ENCODE peak calls at places on chromosome 13, in eight cellular contexts. U, E, S, J, X, F, W and L are unnamed samples.

GRCh38 chr13:62799931-62800436 is 1384.3 kb upstream of the PCDH20 start:
- DNase-seq in U (no peak), E (no peak), S (no peak), J (no peak), X (no peak), F (no peak), W (no peak), L (no peak)

GRCh38 chr13:35554972-35555623 is 78.6 kb upstream of the MAB21L1 start:
- DNase-seq in U (no peak), E (no peak), S (no peak), J (no peak), X (peak), F (no peak), W (no peak), L (no peak)

GRCh38 chr13:110127986-110128511 is 178.9 kb downstream of the COL4A1 start:
- DNase-seq in U (no peak), E (no peak), S (no peak), J (no peak), X (no peak), F (peak), W (no peak), L (no peak)

GRCh38 chr13:31476753-31477152 is 262.6 kb upstream of the RXFP2 start:
- DNase-seq in U (no peak), E (no peak), S (peak), J (no peak), X (no peak), F (no peak), W (no peak), L (no peak)

GRCh38 chr13:84479656-84480055 is 597.4 kb upstream of the SLITRK1 start:
- DNase-seq in U (no peak), E (no peak), S (no peak), J (no peak), X (no peak), F (peak), W (no peak), L (no peak)

GRCh38 chr13:76223999-76224398 is 587.9 kb downstream of the LMO7 start:
- DNase-seq in U (no peak), E (no peak), S (no peak), J (no peak), X (no peak), F (no peak), W (no peak), L (no peak)

GRCh38 chr13:79037197-79037596 is 368.9 kb downstream of the RBM26 start:
- DNase-seq in U (no peak), E (no peak), S (no peak), J (no peak), X (no peak), F (no peak), W (no peak), L (no peak)

GRCh38 chr13:98448642-98448928 is 128.3 kb downstream of the STK24 start:
- DNase-seq in U (no peak), E (no peak), S (no peak), J (no peak), X (no peak), F (no peak), W (no peak), L (no peak)

GRCh38 chr13:54614729-54615128 is 1586.1 kb downstream of the OLFM4 start:
- DNase-seq in U (peak), E (no peak), S (no peak), J (no peak), X (no peak), F (no peak), W (no peak), L (no peak)

GRCh38 chr13:55517312-55517711 is 1623.4 kb upstream of the PRR20A start:
- DNase-seq in U (no peak), E (no peak), S (peak), J (no peak), X (no peak), F (no peak), W (no peak), L (peak)

GRCh38 chr13:109678459-109678858 is 107.9 kb downstream of the IRS2 start:
- DNase-seq in U (no peak), E (no peak), S (no peak), J (no peak), X (no peak), F (no peak), W (no peak), L (no peak)

GRCh38 chr13:48265217-48265815 is 32.3 kb downstream of the ITM2B start:
- DNase-seq in U (no peak), E (peak), S (no peak), J (peak), X (no peak), F (no peak), W (no peak), L (no peak)

GRCh38 chr13:43545317-43545874 is 241.4 kb downstream of the ENOX1 start:
- DNase-seq in U (no peak), E (no peak), S (no peak), J (no peak), X (peak), F (no peak), W (no peak), L (no peak)

GRCh38 chr13:26132756-26133155 is 80.9 kb upstream of the SHISA2 start:
- DNase-seq in U (no peak), E (no peak), S (peak), J (no peak), X (peak), F (peak), W (no peak), L (no peak)

GRCh38 chr13:109385161-109385560 is 401.2 kb downstream of the IRS2 start:
- DNase-seq in U (no peak), E (no peak), S (no peak), J (no peak), X (no peak), F (peak), W (peak), L (no peak)

GRCh38 chr13:107271226-107271625 is 703.3 kb upstream of the ARGLU1 start:
- DNase-seq in U (no peak), E (no peak), S (peak), J (no peak), X (peak), F (peak), W (no peak), L (peak)

GRCh38 chr13:41054919-41055619 is 6.2 kb upstream of the WBP4 start:
- DNase-seq in U (no peak), E (no peak), S (peak), J (no peak), X (no peak), F (no peak), W (no peak), L (no peak)
- TF ChIP-seq CTCF in U (no peak), E (no peak), S (peak), J (peak), X (no peak), F (peak), W (peak), L (peak)

DNA sequence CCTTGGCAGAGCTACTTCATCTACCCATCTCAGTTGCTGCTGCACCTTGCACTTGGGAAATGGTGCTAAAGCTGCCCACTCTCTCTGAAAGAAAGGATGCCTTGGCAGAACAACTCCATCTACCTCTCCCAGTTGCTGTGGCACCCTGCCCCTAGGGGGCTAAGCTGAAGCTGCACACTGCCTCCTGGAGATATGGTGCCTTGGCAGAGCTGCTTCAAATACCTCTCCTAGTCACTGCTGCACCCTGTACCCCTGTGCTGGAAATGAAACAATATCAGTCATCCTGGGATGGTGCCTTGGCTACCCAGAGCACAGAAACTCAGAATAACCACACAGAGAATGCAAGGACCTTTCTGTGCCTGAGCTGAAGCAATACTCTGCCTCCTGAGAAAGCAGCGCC is 615.8 kb downstream of the DIAPH3 start:
- DNase-seq in U (no peak), E (no peak), S (no peak), J (no peak), X (no peak), F (no peak), W (no peak), L (no peak)
- TF ChIP-seq CTCF in U (no peak), E (no peak), S (peak), J (no peak), X (no peak), F (no peak), W (no peak), L (no peak)

DNA sequence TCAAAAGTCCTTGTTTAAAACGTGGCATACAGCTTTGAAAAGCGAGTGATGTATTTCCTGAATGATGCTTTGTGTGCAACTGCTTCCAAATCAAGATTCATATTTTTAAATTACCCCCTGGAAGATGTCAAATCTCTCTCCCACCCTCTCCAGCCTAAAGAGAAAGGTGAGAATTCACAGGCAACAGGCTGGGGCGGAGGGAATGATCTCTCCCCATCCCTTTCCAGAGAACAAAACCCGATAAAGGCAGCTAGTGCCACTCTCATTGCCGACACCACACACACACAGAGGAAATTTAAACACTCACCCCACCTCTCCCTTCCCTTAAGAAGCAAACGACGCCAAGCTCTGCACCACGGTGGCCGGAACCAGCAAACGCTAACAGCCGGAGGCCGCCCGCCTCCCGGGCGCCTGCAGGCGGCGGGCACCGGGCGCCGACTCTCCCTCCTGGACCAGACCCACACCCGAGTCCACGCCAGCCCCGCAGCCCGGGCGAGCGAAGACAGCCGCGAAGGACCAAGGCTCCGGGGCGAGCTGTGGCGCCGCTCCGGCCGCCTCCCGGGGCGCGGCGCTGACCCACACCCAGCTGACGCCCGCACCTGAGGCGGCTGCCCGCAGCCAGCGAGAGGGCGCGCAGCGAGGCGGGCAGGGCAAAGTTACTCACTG is 485 bp downstream of the LNX2 start:
- DNase-seq in U (no peak), E (peak), S (peak), J (no peak), X (peak), F (peak), W (no peak), L (peak)
- TF ChIP-seq CTCF in U (no peak), E (peak), S (no peak), J (peak), X (no peak), F (peak), W (peak), L (peak)

DNA sequence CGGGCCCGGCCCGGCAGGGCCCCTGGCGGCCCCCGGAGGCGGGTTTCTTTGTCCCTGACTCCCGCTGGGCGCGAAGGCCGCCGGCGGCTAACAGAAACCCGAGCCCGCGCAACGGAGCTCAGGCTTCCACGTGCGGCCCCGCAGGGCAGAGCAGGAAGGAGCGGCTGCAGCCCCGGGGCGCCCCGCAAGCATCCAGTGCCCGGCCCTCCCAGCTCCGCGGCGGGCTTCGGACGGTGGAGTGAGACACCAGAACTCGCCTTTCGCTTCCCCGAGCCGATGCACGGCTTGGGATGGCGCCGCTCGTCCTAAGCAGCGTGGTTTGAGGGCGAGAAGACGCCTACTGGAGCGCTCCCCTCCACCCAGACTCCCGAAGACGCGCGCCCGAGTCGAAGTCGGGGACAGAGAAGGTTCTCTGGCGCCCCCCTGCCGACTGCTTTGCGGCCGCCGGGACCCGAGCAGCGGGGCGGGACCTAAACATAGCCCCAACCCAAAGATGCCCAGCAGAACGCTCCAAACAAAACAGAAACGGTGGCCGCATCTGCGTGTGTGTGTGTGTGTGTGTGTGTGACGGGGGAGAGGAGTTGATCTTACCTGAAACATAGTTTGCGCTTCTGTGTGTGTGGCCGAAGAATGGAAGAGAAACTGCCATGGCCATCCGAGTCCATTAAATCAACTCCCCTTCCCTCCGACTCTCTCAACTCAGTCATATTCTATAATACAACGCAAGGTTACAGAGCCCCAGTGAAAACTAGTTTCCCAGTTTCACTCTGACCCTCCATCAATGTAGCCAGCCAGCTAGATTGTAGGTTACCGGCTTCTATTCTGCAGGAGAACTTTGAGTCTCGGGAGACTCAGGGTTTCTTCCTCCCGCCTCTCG is 629 bp upstream of the FGF9 start:
- DNase-seq in U (peak), E (peak), S (peak), J (no peak), X (peak), F (peak), W (no peak), L (peak)
- TF ChIP-seq CTCF in U (no peak), E (peak), S (peak), J (no peak), X (no peak), F (peak), W (no peak), L (peak)